ENCODE peak calls at places on chromosome 21, in five cellular contexts. T, Y, D, X and O are unnamed samples.
A peak's percentile ranks its signal among the peaks of the same experiment; 100 is the strongest.

GRCh38 chr21:38297193-38297592 is 40.4 kb downstream of the KCNJ15 start:
- DNase-seq in Y (no peak), X (no peak), T (no peak), D (no peak), O (no peak)

GRCh38 chr21:41319273-41319672 is 2.7 kb downstream of the FAM3B start:
- DNase-seq in T (no peak), X (no peak), Y (no peak), D (no peak), O (no peak)

GRCh38 chr21:41933259-41934079 is 20.3 kb downstream of the C2CD2 start:
- DNase-seq in D (no peak), X (no peak), Y (no peak), T (no peak), O (no peak)

GRCh38 chr21:38989745-38990423 is 184.2 kb downstream of the ETS2 start:
- DNase-seq in T (peak; percentile 65), D (no peak), Y (peak; percentile 90), X (peak; percentile 54), O (peak; percentile 67)

GRCh38 chr21:17679002-17679600 is 66.4 kb upstream of the BTG3 start:
- DNase-seq in D (no peak), X (peak; percentile 53), Y (peak; percentile 79), T (no peak), O (peak; percentile 33)

GRCh38 chr21:42571391-42572150 is 57.9 kb downstream of the SLC37A1 start:
- DNase-seq in Y (no peak), D (no peak), T (no peak), X (no peak), O (no peak)

GRCh38 chr21:26965567-26966359 is 1.1 kb downstream of the ADAMTS5 start:
- DNase-seq in D (peak; percentile 71), X (no peak), Y (no peak), T (no peak), O (peak; percentile 15)

GRCh38 chr21:40512590-40512989 is 334.4 kb downstream of the DSCAM start:
- DNase-seq in D (no peak), Y (no peak), X (no peak), T (no peak), O (no peak)

GRCh38 chr21:36830041-36830440 is 131.1 kb downstream of the SIM2 start:
- DNase-seq in D (no peak), T (no peak), Y (no peak), X (no peak), O (no peak)

GRCh38 chr21:31181089-31181757 is 142.9 kb upstream of the KRTAP19-8 start:
- DNase-seq in X (no peak), T (no peak), D (no peak), Y (no peak), O (no peak)

GRCh38 chr21:45432575-45433255 is 27.8 kb downstream of the COL18A1 start:
- DNase-seq in Y (no peak), X (no peak), D (no peak), T (no peak), O (no peak)

GRCh38 chr21:45643021-45643980 is at the start of gene PCBP3:
- DNase-seq in D (peak; percentile 91), T (peak; percentile 89), X (peak; percentile 96), Y (peak; percentile 98), O (peak; percentile 78)

GRCh38 chr21:42189860-42190491 is 29.0 kb upstream of the ABCG1 start:
- DNase-seq in X (no peak), T (no peak), Y (no peak), D (no peak), O (no peak)

GRCh38 chr21:34936299-34936698 is 112.8 kb downstream of the RUNX1 start:
- DNase-seq in Y (no peak), T (no peak), X (no peak), D (no peak), O (peak; percentile 50)

GRCh38 chr21:41868062-41868710 is 11.0 kb downstream of the PRDM15 start:
- DNase-seq in X (no peak), D (no peak), T (no peak), Y (no peak), O (no peak)

GRCh38 chr21:44815852-44816628 is 1.8 kb downstream of the SUMO3 start:
- DNase-seq in Y (no peak), T (no peak), D (no peak), X (no peak), O (no peak)

GRCh38 chr21:31236528-31236927 is 107.5 kb downstream of the TIAM1 start:
- DNase-seq in Y (no peak), X (no peak), D (no peak), T (no peak), O (no peak)

GRCh38 chr21:38567577-38568360 is 69.5 kb upstream of the ERG start:
- DNase-seq in Y (no peak), X (no peak), T (no peak), D (no peak), O (no peak)